ENCODE peak calls at places on chromosomes 7 and 10, in four cellular contexts. One of them, this sample, is unnamed. For H3K4me1, the result is how much of the 10 kb centered on the place peaks cover.

GRCh38 chr7:38129579-38129978 is 48.5 kb upstream of the STARD3NL start:
- DNase-seq in GM23338: peak
- DNase-seq in mesenchymal stem cell: no peak
- DNase-seq in IMR-90: no peak
- DNase-seq in this sample: no peak

GRCh38 chr10:30529373-30529998 is 95.5 kb downstream of the MAP3K8 start:
- DNase-seq in GM23338: peak
- DNase-seq in mesenchymal stem cell: no peak
- DNase-seq in IMR-90: no peak
- DNase-seq in this sample: peak

GRCh38 chr10:47026301-47027107 is 115.3 kb downstream of the PTPN20 start:
- DNase-seq in GM23338: no peak
- DNase-seq in mesenchymal stem cell: no peak
- DNase-seq in IMR-90: no peak
- DNase-seq in this sample: no peak

GRCh38 chr7:148050492-148051158 is 539.9 kb upstream of the C7orf33 start:
- DNase-seq in GM23338: no peak
- DNase-seq in mesenchymal stem cell: no peak
- DNase-seq in IMR-90: no peak
- DNase-seq in this sample: no peak

GRCh38 chr7:33764752-33765451 is 140.4 kb upstream of the BMPER start:
- DNase-seq in GM23338: no peak
- DNase-seq in mesenchymal stem cell: peak
- DNase-seq in IMR-90: peak
- DNase-seq in this sample: no peak

GRCh38 chr7:106561657-106562411 is 99.1 kb downstream of the CCDC71L start:
- DNase-seq in GM23338: no peak
- DNase-seq in mesenchymal stem cell: no peak
- DNase-seq in IMR-90: no peak
- DNase-seq in this sample: no peak

GRCh38 chr10:109972372-109973001 is 35.3 kb upstream of the ADD3 start:
- DNase-seq in GM23338: no peak
- DNase-seq in mesenchymal stem cell: no peak
- DNase-seq in IMR-90: no peak
- DNase-seq in this sample: no peak

GRCh38 chr10:86360657-86361056 is 5.9 kb downstream of the GRID1 start:
- DNase-seq in GM23338: no peak
- DNase-seq in mesenchymal stem cell: no peak
- DNase-seq in IMR-90: no peak
- DNase-seq in this sample: no peak

GRCh38 chr10:22849077-22849810 is 78.6 kb upstream of the ARMC3 start:
- DNase-seq in GM23338: no peak
- DNase-seq in mesenchymal stem cell: no peak
- DNase-seq in IMR-90: no peak
- DNase-seq in this sample: peak

GRCh38 chr10:59675812-59676211 is 33.8 kb downstream of the SLC16A9 start:
- DNase-seq in GM23338: peak
- DNase-seq in mesenchymal stem cell: no peak
- DNase-seq in IMR-90: no peak
- DNase-seq in this sample: no peak

GRCh38 chr7:21969822-21970221 is 24.1 kb upstream of the CDCA7L start:
- DNase-seq in GM23338: no peak
- DNase-seq in mesenchymal stem cell: no peak
- DNase-seq in IMR-90: no peak
- DNase-seq in this sample: no peak

GRCh38 chr7:27248911-27249723 is 6.5 kb downstream of the EVX1 start:
- DNase-seq in GM23338: peak
- DNase-seq in mesenchymal stem cell: no peak
- DNase-seq in IMR-90: no peak
- DNase-seq in this sample: no peak

GRCh38 chr7:30134011-30134410 is 775 bp upstream of the MTURN start:
- DNase-seq in GM23338: no peak
- DNase-seq in mesenchymal stem cell: no peak
- DNase-seq in IMR-90: no peak
- DNase-seq in this sample: no peak

GRCh38 chr10:109959571-109960145 is 36.3 kb upstream of the XPNPEP1 start:
- DNase-seq in GM23338: no peak
- DNase-seq in mesenchymal stem cell: no peak
- DNase-seq in IMR-90: no peak
- DNase-seq in this sample: no peak

GRCh38 chr7:18393465-18394118 is 102.0 kb upstream of the HDAC9 start:
- DNase-seq in GM23338: no peak
- DNase-seq in mesenchymal stem cell: no peak
- DNase-seq in IMR-90: no peak
- DNase-seq in this sample: no peak

GRCh38 chr10:94183666-94184264 is 179.0 kb downstream of the NOC3L start:
- DNase-seq in GM23338: no peak
- DNase-seq in mesenchymal stem cell: peak
- DNase-seq in IMR-90: peak
- DNase-seq in this sample: no peak

GRCh38 chr10:20892011-20892585 is 5.0 kb downstream of the NEBL start:
- DNase-seq in GM23338: no peak
- DNase-seq in mesenchymal stem cell: peak
- DNase-seq in IMR-90: no peak
- DNase-seq in this sample: peak
- H3K4me1 ChIP-seq in GM23338: under half
- H3K4me1 ChIP-seq in mesenchymal stem cell: under half
- H3K4me1 ChIP-seq in IMR-90: under half
- H3K4me1 ChIP-seq in this sample: under half

GRCh38 chr7:130923930-130924329 is 189.9 kb upstream of the KLF14 start:
- DNase-seq in GM23338: no peak
- DNase-seq in mesenchymal stem cell: no peak
- DNase-seq in IMR-90: no peak
- DNase-seq in this sample: no peak

GRCh38 chr7:130919316-130920103 is 185.5 kb upstream of the KLF14 start:
- DNase-seq in GM23338: no peak
- DNase-seq in mesenchymal stem cell: no peak
- DNase-seq in IMR-90: no peak
- DNase-seq in this sample: no peak

GRCh38 chr7:130922206-130923112 is 188.5 kb upstream of the KLF14 start:
- DNase-seq in GM23338: no peak
- DNase-seq in mesenchymal stem cell: no peak
- DNase-seq in IMR-90: no peak
- DNase-seq in this sample: no peak

GRCh38 chr7:130920122-130920521 is 186.1 kb upstream of the KLF14 start:
- DNase-seq in GM23338: no peak
- DNase-seq in mesenchymal stem cell: no peak
- DNase-seq in IMR-90: peak
- DNase-seq in this sample: no peak

DNA sequence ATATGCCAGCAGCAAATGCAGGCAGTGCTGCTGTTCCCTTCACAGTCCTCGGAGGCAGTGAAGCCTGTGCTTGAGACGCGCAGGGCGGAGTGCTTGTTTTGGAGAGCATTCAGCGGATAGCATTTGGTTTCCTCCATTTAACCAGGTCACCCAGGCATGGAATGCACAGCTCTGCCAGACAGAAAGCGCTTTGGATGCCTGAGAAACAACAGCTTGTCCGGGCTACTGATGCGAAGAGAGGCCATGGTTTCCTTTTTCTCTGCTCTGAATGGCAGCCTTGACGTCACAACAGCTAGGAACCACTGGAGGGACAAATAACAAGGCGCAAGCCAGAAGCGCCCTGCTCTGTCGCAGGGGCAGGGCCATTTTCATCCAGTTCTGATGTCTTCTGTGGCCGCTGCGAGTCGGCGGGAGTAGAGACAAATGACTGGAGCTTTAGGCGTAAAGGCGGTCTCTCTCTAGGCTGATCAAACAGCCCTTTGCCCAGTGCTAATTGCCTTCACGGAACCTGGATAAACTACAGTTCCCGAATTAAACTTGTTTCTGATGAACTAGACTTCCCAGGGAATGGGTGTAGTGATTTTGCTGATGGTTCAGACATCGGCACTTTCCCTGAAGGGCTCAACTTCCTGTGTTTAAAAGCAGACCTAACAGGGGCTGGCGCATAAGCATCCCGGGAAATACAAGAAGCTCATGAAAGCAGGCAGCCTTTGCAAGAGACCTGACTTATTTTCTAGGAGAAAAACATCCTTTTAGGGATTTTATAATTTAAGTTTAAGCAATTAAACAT is 187.6 kb upstream of the KLF14 start:
- DNase-seq in GM23338: peak
- DNase-seq in mesenchymal stem cell: no peak
- DNase-seq in IMR-90: peak
- DNase-seq in this sample: peak
- H3K4me1 ChIP-seq in GM23338: under half
- H3K4me1 ChIP-seq in mesenchymal stem cell: under half
- H3K4me1 ChIP-seq in IMR-90: under half
- H3K4me1 ChIP-seq in this sample: half or more

DNA sequence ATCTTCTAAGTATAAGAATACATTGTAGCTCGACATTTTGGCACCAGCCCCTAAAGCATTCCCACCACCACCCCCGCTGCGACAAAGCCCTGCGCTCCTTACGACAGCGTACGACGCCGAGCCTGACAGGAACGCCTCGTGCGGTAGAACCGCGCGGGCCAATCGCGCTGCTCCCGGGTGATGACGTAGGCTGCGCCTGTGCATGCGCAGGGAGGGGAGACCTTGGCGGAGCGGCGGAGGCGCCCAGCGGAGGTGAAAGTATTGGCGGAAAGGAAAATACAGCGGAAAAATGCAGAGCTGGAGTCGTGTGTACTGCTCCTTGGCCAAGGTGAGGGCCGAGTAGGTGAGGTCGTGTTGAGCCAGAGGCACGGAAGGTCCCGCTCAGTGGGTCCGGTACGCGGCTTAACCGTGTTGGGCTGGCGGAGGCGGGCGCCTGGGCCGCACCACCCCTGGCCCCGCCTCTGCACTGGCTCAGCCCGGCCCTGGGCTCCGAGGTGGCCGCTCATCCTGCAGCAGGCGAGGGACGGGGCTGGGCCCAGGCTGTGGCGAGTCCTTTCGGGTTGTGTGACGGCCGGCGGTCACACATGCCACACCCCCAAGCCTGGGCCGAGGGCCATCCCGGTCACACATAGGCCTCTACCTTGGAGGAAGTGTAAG is at the start of gene DLD:
- DNase-seq in GM23338: peak
- DNase-seq in mesenchymal stem cell: peak
- DNase-seq in IMR-90: peak
- DNase-seq in this sample: peak
- H3K4me1 ChIP-seq in GM23338: under half
- H3K4me1 ChIP-seq in mesenchymal stem cell: under half
- H3K4me1 ChIP-seq in IMR-90: under half
- H3K4me1 ChIP-seq in this sample: half or more

DNA sequence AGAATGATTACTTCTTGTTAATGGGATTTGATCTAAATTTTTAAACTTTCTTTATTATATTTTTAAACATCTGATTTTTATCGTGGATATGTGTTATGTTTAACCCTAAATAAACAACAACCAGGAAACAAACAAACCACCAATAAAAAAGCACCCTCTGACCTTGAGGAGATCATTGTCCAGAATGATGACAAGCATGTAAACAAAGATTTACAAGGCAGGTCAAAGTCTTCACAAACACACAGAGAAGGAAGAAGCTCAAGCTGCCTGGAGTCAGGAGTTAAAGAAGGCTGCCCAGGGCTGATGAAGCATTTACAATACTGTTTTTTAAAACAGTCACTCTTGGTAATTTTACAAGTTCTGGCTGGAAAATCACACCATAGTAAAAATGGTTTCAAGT is 31.0 kb upstream of the EGFR start:
- DNase-seq in GM23338: no peak
- DNase-seq in mesenchymal stem cell: peak
- DNase-seq in IMR-90: no peak
- DNase-seq in this sample: no peak
- H3K4me1 ChIP-seq in GM23338: under half
- H3K4me1 ChIP-seq in mesenchymal stem cell: under half
- H3K4me1 ChIP-seq in IMR-90: under half
- H3K4me1 ChIP-seq in this sample: under half

DNA sequence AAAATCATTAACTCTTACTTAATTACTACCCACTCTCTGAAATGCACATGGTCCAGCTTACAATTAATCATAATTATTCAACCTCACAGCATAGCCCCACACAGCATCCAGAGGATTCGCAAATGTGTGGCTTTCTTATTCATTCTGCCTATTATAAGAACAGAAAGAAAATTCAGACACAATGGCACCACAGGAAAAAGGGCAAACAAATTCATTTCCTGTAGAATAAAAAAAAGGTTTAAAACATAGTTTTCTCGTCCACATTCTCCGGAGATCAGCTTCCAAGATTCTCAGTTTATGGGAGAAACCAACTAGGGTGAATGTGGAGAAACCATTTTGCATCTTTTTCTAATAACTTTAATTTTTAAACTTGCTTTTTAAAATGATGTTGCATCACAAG is 201.6 kb downstream of the PARD3 start:
- DNase-seq in GM23338: no peak
- DNase-seq in mesenchymal stem cell: no peak
- DNase-seq in IMR-90: no peak
- DNase-seq in this sample: no peak
- H3K4me1 ChIP-seq in GM23338: under half
- H3K4me1 ChIP-seq in mesenchymal stem cell: under half
- H3K4me1 ChIP-seq in IMR-90: under half
- H3K4me1 ChIP-seq in this sample: under half

GRCh38 chr10:80501913-80502521 is 35.7 kb upstream of the SH2D4B start:
- DNase-seq in GM23338: no peak
- DNase-seq in mesenchymal stem cell: no peak
- DNase-seq in IMR-90: no peak
- DNase-seq in this sample: no peak

GRCh38 chr10:80504897-80505465 is 32.7 kb upstream of the SH2D4B start:
- DNase-seq in GM23338: no peak
- DNase-seq in mesenchymal stem cell: no peak
- DNase-seq in IMR-90: no peak
- DNase-seq in this sample: no peak

GRCh38 chr10:80502621-80503583 is 34.8 kb upstream of the SH2D4B start:
- DNase-seq in GM23338: no peak
- DNase-seq in mesenchymal stem cell: no peak
- DNase-seq in IMR-90: no peak
- DNase-seq in this sample: no peak

GRCh38 chr10:80504158-80504811 is 33.4 kb upstream of the SH2D4B start:
- DNase-seq in GM23338: no peak
- DNase-seq in mesenchymal stem cell: no peak
- DNase-seq in IMR-90: no peak
- DNase-seq in this sample: no peak

DNA sequence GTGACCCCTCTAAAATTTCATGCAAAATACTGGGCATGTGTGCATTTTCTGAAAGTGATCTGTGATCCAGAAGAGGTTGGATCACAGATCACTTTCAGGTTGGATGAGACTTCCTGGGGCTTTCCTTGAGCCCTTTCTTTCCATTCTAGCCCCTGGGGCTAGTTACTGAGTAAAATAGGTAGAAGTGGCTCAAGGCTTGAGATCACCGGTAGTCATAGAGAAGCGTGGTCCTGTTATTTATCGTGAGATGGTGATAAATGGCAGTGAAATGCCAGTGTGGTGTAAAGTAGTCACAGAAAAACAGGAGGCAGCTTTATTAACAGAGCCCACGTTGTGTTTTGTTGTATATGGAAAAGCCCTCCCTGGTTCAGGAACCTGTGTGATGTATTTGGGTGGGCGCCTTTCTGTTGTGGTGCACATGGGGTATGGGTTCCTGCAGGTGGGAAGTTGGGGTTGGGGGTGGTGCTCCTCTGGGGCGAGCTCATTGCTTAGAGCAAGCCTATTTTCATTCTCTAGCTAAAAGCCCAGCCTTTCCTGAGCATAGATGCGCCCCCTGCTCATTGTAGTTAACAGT is 34.0 kb upstream of the SH2D4B start:
- DNase-seq in GM23338: peak
- DNase-seq in mesenchymal stem cell: no peak
- DNase-seq in IMR-90: no peak
- DNase-seq in this sample: no peak
- H3K4me1 ChIP-seq in GM23338: under half
- H3K4me1 ChIP-seq in mesenchymal stem cell: half or more
- H3K4me1 ChIP-seq in IMR-90: under half
- H3K4me1 ChIP-seq in this sample: half or more

GRCh38 chr7:43015301-43015700 is 83.1 kb downstream of the MRPL32 start:
- DNase-seq in GM23338: no peak
- DNase-seq in mesenchymal stem cell: no peak
- DNase-seq in IMR-90: no peak
- DNase-seq in this sample: no peak
- H3K4me1 ChIP-seq in GM23338: under half
- H3K4me1 ChIP-seq in mesenchymal stem cell: under half
- H3K4me1 ChIP-seq in IMR-90: under half
- H3K4me1 ChIP-seq in this sample: under half